ENCODE peak calls at places on chromosomes 16 and 17, in four cellular contexts. L, R, U and E are unnamed samples.

GRCh38 chr17:1070411-1070810 is 73.5 kb downstream of the TIMM22 start:
- DNase-seq in L (no peak), U (no peak), R (no peak), E (no peak)

GRCh38 chr17:55513885-55514590 is 2.8 kb upstream of the SMIM36 start:
- DNase-seq in R (peak), U (peak), L (peak), E (peak)

GRCh38 chr17:43431741-43432523 is 33.1 kb downstream of the ARL4D start:
- DNase-seq in L (no peak), R (peak), U (no peak), E (peak)

GRCh38 chr17:37488009-37488604 is 1.6 kb upstream of the DUSP14 start:
- DNase-seq in R (peak), U (peak), L (no peak), E (peak)

GRCh38 chr17:21013983-21014382 is 28.8 kb downstream of the USP22 start:
- DNase-seq in U (no peak), R (no peak), L (no peak), E (no peak)

GRCh38 chr17:59074494-59074893 is 32.2 kb downstream of the TRIM37 start:
- DNase-seq in L (no peak), U (no peak), R (peak), E (peak)

GRCh38 chr16:18979936-18980335 is 3.8 kb upstream of the TMC7 start:
- DNase-seq in U (no peak), R (no peak), L (peak), E (no peak)

GRCh38 chr16:6958184-6958583 is 374.5 kb upstream of the RBFOX1 start:
- DNase-seq in U (no peak), R (no peak), L (no peak), E (no peak)

GRCh38 chr16:15607700-15608396 is 35.1 kb downstream of the MARF1 start:
- DNase-seq in R (peak), U (no peak), L (peak), E (peak)

GRCh38 chr16:66150691-66151090 is 215.8 kb upstream of the CDH5 start:
- DNase-seq in L (no peak), R (peak), U (no peak), E (peak)

GRCh38 chr17:66655861-66656260 is 179.1 kb upstream of the CACNG5 start:
- DNase-seq in U (no peak), R (peak), L (no peak), E (peak)

GRCh38 chr17:57666946-57667345 is 78.2 kb downstream of the CCDC182 start:
- DNase-seq in U (peak), L (no peak), R (no peak), E (no peak)

GRCh38 chr17:8556074-8556473 is 74.5 kb downstream of the MYH10 start:
- DNase-seq in R (peak), L (no peak), U (no peak), E (peak)

GRCh38 chr17:36849871-36850348 is 87.4 kb upstream of the LHX1 start:
- DNase-seq in R (peak), U (peak), L (no peak), E (peak)

GRCh38 chr16:21937387-21937829 is 15.8 kb upstream of the UQCRC2 start:
- DNase-seq in U (no peak), L (no peak), R (no peak), E (no peak)

GRCh38 chr17:30217746-30218245 is 17.7 kb downstream of the SLC6A4 start:
- DNase-seq in R (no peak), U (no peak), L (no peak), E (no peak)

GRCh38 chr16:81185416-81185815 is 53.1 kb upstream of the BCO1 start:
- DNase-seq in U (no peak), R (no peak), L (no peak), E (no peak)

GRCh38 chr16:81190667-81191066 is 47.8 kb upstream of the BCO1 start:
- DNase-seq in U (no peak), R (peak), L (no peak), E (peak)

GRCh38 chr16:81189100-81189664 is 49.3 kb upstream of the BCO1 start:
- DNase-seq in L (peak), R (peak), U (no peak), E (peak)
- H3K4me3 ChIP-seq in L (no peak), R (no peak), U (no peak), E (no peak)

GRCh38 chr17:28675485-28675884 is 13.5 kb downstream of the SUPT6H start:
- DNase-seq in R (no peak), U (no peak), L (no peak), E (no peak)

GRCh38 chr17:28675980-28676379 is 14.0 kb downstream of the SUPT6H start:
- DNase-seq in U (no peak), R (no peak), L (no peak), E (no peak)
- TF ChIP-seq CTCF in U (peak), R (no peak), L (no peak), E (no peak)

DNA sequence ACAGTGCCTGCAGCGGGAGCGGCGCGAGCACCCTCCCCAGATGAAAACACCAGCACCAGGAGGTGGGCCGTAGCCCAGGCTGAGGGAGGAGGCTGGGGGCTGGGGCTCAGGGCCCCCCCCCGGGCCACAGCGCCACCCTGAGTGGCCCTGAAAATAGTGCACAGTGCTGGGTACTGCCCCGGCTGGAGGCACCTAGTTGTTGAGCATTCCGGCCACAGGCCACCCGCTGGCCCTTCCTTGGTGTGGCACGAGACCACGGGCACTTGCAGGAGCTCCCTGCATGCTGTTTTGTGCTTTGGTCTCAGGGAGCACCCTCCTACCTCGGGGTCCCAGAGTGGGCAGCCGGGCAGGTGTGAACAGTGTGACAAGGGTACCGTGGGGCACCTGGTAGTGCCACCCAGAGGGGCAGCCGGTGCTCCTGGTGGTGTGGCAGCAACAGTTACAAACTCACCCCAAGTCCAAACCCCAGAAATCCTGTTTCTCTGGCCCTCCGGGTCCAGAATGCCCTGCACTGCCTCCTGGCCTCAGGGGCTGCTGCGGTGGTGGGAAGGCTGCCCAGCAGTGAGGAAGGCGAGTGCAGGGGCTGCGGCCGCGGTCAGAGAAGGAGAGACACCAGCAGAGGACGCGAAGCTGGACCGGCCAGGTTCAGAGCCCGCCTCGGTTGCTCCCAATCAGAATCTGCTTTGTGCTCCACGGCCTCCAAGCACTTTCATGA is 11.9 kb downstream of the FSCN2 start:
- DNase-seq in L (peak), R (no peak), U (no peak), E (no peak)
- H3K4me3 ChIP-seq in L (no peak), R (no peak), U (no peak), E (no peak)

DNA sequence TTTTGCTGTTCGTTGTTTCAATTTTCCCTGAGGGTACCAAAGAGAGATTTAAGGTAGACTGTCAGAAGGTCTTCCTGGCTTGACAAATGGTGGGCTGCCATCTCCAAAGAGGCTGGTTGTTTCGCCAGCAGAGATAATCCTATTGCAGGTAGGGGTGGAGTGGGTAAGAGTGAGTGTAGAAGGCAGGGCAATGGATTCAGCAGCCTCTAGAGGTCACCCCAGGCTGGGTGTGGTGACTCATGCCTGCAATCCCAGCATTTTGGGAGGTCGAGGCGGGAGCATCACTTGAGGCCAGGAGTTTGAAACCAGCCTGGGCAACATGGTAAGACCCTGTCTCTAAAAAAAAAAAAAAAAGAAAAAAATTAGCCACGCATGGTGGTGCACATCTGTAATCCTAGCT is 34.6 kb downstream of the DCAKD start:
- DNase-seq in U (peak), R (peak), L (peak), E (no peak)
- TF ChIP-seq CTCF in U (peak), R (peak), L (no peak), E (peak)

GRCh38 chr17:73305845-73306836 is 5.7 kb downstream of the CDC42EP4 start:
- DNase-seq in U (no peak), L (no peak), R (no peak), E (no peak)
- H3K4me3 ChIP-seq in U (no peak), L (no peak), R (peak), E (peak)

GRCh38 chr17:81906476-81907218 is 4.6 kb downstream of the PCYT2 start:
- DNase-seq in U (peak), R (no peak), L (no peak), E (no peak)
- TF ChIP-seq CTCF in U (peak), R (no peak), L (no peak), E (no peak)

DNA sequence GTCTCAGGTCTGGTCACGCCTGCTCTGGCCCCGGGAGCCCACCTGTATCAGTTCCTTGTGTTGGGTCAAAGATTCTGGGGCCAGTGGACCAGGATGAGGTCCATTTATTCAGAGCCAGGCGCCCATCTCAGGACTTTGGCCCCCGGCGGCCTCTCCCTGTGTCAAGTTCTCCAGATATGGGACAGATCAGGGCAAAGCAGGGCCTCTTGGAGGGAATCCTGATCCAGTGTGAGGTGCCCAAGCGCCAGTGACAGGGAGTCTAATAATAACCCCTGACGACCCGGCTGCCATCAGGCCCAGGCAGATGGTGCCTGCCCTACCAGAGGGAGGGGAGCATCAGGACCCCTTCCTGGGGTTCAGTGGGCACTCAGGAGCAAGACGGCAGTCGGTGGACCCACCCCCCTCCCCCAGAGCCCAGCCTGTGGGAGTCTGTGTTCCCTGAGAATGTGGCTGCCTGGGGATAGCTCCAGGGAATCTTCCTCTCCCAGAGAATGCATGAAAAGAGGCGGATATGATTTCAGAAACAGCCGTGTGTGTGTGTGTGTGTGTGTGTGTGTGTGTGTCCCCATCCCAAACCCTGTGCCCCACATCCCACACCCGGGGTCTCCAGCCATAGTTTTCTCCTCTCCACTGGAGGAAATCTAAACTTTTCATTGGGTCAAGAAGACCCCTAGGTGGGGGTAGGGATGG is 1.4 kb downstream of the TTYH2 start:
- DNase-seq in L (no peak), R (no peak), U (peak), E (no peak)
- H3K4me3 ChIP-seq in L (no peak), R (no peak), U (peak), E (no peak)

GRCh38 chr16:85634747-85635544 is 21.8 kb downstream of the GSE1 start:
- DNase-seq in L (no peak), R (no peak), U (no peak), E (no peak)
- TF ChIP-seq CTCF in L (no peak), R (no peak), U (peak), E (peak)

GRCh38 chr16:54935411-54936085 is 4.9 kb downstream of the IRX5 start:
- DNase-seq in L (no peak), U (no peak), R (no peak), E (no peak)
- H3K4me3 ChIP-seq in L (no peak), U (no peak), R (peak), E (no peak)